ENCODE peak calls at places on chromosomes 11 and 22, in four cellular contexts. P is cardiac muscle cell, T is ovary, F is PC-3. U is an unnamed sample. For H3K9me3 and H3K36me3, the result is how much of the 10 kb centered on the place peaks cover.

GRCh38 chr11:131486937-131487336 is 116.5 kb downstream of the NTM start:
- DNase-seq in T (no peak), P (no peak), F (no peak), U (no peak)

GRCh38 chr11:122709042-122709760 is 53.7 kb downstream of the UBASH3B start:
- DNase-seq in P (no peak), F (peak), T (no peak), U (no peak)

GRCh38 chr11:94504689-94505293 is 7.5 kb upstream of the C11orf97 start:
- DNase-seq in T (no peak), F (peak), P (peak), U (no peak)

GRCh38 chr11:4181780-4182721 is 87.5 kb downstream of the RRM1 start:
- DNase-seq in T (peak), P (peak), F (peak), U (peak)

GRCh38 chr11:62555464-62556092 is 9.0 kb upstream of the AHNAK start:
- DNase-seq in T (no peak), P (peak), F (peak), U (peak)

GRCh38 chr11:83523676-83524075 is 237.5 kb upstream of the CCDC90B start:
- DNase-seq in P (no peak), F (no peak), T (no peak), U (peak)

GRCh38 chr11:35617687-35618496 is at the start of gene FJX1:
- DNase-seq in F (peak), T (peak), P (peak), U (peak)

GRCh38 chr11:44065851-44066731 is at the start of gene ACCS:
- DNase-seq in P (peak), F (peak), T (peak), U (peak)

GRCh38 chr11:78386551-78386950 is 31.1 kb downstream of the GAB2 start:
- DNase-seq in F (no peak), P (no peak), T (no peak), U (no peak)

GRCh38 chr22:17121235-17122195 is at the start of gene TMEM121B:
- DNase-seq in P (peak), F (no peak), T (peak), U (peak)

GRCh38 chr11:95515379-95515778 is 274.2 kb downstream of the FAM76B start:
- DNase-seq in F (no peak), P (no peak), T (no peak), U (no peak)

GRCh38 chr11:95519912-95520311 is 269.7 kb downstream of the FAM76B start:
- DNase-seq in T (no peak), F (no peak), P (no peak), U (no peak)

GRCh38 chr11:95517453-95517852 is 272.1 kb downstream of the FAM76B start:
- DNase-seq in T (no peak), P (no peak), F (no peak), U (no peak)

GRCh38 chr11:95514386-95515145 is 275.0 kb downstream of the FAM76B start:
- DNase-seq in F (no peak), T (no peak), P (no peak), U (no peak)

DNA sequence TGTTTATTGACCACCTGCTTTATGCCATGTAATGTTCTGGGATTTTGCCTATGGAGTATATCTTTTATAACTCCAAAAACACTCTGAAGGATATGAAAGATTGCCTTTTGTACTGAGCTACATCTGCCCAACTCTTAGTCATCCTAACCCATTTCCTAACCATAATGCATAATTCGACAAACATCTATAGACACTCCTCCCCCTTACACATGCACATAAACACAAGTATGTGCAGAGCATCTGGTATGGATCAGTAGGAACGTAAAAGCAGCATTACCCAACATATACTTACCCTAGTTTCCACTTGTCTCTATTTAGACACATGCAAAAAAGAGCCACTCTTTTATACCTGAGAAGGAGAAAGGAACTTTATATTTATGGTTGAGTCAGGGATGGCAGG is 272.8 kb downstream of the FAM76B start:
- DNase-seq in T (no peak), F (peak), P (no peak), U (no peak)
- H3K27ac ChIP-seq in T (no peak), F (no peak), P (no peak), U (no peak)

GRCh38 chr22:40506762-40507161 is 129.8 kb downstream of the MRTFA start:
- DNase-seq in P (no peak), F (no peak), T (no peak), U (no peak)

GRCh38 chr22:40504285-40505249 is 132.0 kb downstream of the MRTFA start:
- DNase-seq in F (no peak), P (no peak), T (no peak), U (no peak)

GRCh38 chr22:40499187-40499753 is 128.9 kb downstream of the SGSM3 start:
- DNase-seq in F (peak), T (peak), P (no peak), U (peak)

GRCh38 chr22:40498454-40499186 is 128.2 kb downstream of the SGSM3 start:
- DNase-seq in T (no peak), P (no peak), F (peak), U (peak)

DNA sequence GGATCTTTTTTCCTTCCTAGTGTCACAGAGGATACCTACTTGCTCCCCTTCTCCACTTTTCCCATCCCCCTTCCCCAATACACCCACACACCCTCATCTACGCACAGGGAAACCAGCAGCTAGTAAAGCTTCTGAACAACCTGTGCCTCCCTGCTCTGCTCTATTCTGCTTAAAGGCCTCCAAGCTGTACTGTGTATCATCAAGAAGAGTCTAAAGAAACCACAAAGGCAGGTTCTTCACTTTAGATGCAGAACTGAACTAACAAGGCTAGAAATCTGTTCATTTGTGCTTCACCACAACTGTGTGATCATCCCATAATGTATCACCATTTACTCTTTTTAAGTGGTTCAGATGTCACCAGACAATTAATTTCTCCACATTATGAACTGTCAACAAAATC is 132.5 kb downstream of the SGSM3 start:
- DNase-seq in P (no peak), F (no peak), T (no peak), U (no peak)
- H3K9me3 ChIP-seq in P (under half), F (under half), T (under half), U (under half)

GRCh38 chr11:133928628-133929059 is 28.1 kb downstream of the IGSF9B start:
- DNase-seq in T (no peak), F (peak), P (no peak), U (no peak)

GRCh38 chr11:133924661-133925060 is 32.1 kb downstream of the IGSF9B start:
- DNase-seq in T (no peak), F (no peak), P (no peak), U (no peak)

GRCh38 chr11:133925756-133926155 is 31.0 kb downstream of the IGSF9B start:
- DNase-seq in P (no peak), F (no peak), T (no peak), U (no peak)

GRCh38 chr11:133927690-133928627 is 28.8 kb downstream of the IGSF9B start:
- DNase-seq in T (peak), P (peak), F (peak), U (peak)

DNA sequence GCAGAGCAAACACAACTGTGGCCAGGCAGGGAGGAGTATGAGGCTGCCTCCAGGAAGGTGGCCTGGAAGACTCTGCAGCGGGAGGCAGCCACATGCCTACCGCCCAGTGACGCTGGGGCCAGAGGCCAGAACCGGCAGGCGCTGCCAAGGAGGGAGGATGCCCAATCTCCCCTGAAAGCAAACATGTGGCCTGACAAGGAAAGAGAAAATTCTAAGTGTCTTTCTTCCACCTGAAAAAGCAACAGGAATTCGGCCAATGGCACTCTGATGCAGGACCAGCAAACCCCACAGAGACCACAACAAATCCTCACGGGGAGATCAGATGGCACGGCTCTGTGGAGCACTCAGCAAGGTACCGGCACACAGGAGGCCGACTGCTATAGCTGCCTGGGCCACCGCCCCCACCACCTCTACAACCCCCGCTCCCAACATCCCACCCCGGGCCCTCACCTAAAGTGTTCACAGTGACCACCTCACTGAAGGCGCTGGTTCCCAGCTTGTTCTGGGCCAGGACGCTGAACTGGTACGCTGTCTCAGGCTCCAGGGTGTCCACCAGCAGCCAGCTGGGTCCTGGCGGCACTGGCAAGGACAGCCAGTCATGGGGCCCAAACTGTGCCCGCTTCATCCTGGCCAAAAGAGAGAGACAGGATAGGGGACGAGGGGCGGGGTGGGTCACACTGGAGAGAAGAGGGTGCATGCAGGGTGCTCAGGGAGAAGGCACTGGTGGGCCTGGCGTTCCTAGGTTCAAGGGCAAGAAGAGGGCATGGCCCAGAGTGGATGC is 30.1 kb downstream of the IGSF9B start:
- DNase-seq in P (no peak), T (no peak), F (no peak), U (no peak)
- H3K36me3 ChIP-seq in P (under half), T (under half), F (under half), U (under half)

GRCh38 chr11:92727769-92728168 is 241.7 kb upstream of the MTNR1B start:
- DNase-seq in P (no peak), F (no peak), T (no peak), U (no peak)
- H3K27ac ChIP-seq in P (no peak), F (no peak), T (no peak), U (no peak)

U was measured in SJCRH30.